ENCODE peak calls at places on chromosomes 12 and 14, in four cellular contexts. R is mucosa of descending colon, Z is right lobe of liver, W is tibial nerve. M is an unnamed sample.

GRCh38 chr12:121801601-121802484 is 2.0 kb upstream of the SETD1B start:
- DNase-seq in R (no peak), Z (peak; percentile 16), W (peak; percentile 18), M (no peak)

GRCh38 chr12:7748774-7749296 is 1.7 kb upstream of the CLEC4C start:
- DNase-seq in R (no peak), Z (no peak), W (no peak), M (no peak)

GRCh38 chr12:45234134-45234865 is 18.4 kb downstream of the ANO6 start:
- DNase-seq in R (no peak), Z (no peak), W (peak; percentile 25), M (no peak)

GRCh38 chr12:78359530-78359929 is 505.0 kb upstream of the SYT1 start:
- DNase-seq in R (no peak), Z (no peak), W (no peak), M (no peak)

GRCh38 chr14:56282179-56282578 is 164.0 kb downstream of the PELI2 start:
- DNase-seq in R (no peak), Z (no peak), W (no peak), M (no peak)

GRCh38 chr14:51855234-51855633 is 5.2 kb upstream of the GNG2 start:
- DNase-seq in R (no peak), Z (no peak), W (no peak), M (no peak)

GRCh38 chr12:123041042-123041531 is 60.6 kb downstream of the ARL6IP4 start:
- DNase-seq in R (no peak), Z (no peak), W (no peak), M (no peak)

GRCh38 chr14:51869426-51870113 is 9.2 kb downstream of the GNG2 start:
- DNase-seq in R (no peak), Z (no peak), W (no peak), M (peak; percentile 20)

GRCh38 chr12:109445224-109445623 is 31.9 kb downstream of the KCTD10 start:
- DNase-seq in R (no peak), Z (no peak), W (no peak), M (no peak)

GRCh38 chr12:1474059-1474537 is 120.3 kb downstream of the FBXL14 start:
- DNase-seq in R (no peak), Z (no peak), W (no peak), M (no peak)

GRCh38 chr14:101834387-101835165 is 73.1 kb downstream of the PPP2R5C start:
- DNase-seq in R (no peak), Z (no peak), W (no peak), M (no peak)

GRCh38 chr12:38850463-38850862 is 54.9 kb downstream of the CPNE8 start:
- DNase-seq in R (no peak), Z (no peak), W (no peak), M (no peak)

DNA sequence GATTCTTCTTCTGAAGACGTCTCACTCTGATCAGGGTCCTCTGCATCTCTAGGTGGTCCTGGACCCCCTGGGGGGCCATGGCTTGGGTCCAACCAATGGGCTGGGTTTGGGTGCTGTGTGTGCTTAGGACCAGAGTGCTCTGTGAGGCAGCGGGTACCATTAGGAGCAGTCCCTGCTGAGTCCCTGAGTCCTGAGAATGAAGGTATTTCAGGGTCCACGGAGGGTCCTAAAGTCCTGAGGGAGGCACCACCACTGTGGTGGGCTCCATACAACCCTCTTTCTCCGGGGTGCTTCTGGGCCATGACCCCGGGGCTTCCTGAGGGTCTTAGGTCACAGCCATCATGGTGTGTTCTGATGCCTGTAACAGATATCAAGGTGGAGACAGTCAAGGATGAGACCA is 1.0 kb downstream of the DNAJC14 start:
- DNase-seq in R (no peak), Z (no peak), W (no peak), M (no peak)
- H3K4me1 ChIP-seq in R (peaks cover 29% of the 10 kb centered on the region), Z (no peaks in the 10 kb centered on the region), W (peaks cover 51% of the 10 kb centered on the region), M (peaks cover 27% of the 10 kb centered on the region)

DNA sequence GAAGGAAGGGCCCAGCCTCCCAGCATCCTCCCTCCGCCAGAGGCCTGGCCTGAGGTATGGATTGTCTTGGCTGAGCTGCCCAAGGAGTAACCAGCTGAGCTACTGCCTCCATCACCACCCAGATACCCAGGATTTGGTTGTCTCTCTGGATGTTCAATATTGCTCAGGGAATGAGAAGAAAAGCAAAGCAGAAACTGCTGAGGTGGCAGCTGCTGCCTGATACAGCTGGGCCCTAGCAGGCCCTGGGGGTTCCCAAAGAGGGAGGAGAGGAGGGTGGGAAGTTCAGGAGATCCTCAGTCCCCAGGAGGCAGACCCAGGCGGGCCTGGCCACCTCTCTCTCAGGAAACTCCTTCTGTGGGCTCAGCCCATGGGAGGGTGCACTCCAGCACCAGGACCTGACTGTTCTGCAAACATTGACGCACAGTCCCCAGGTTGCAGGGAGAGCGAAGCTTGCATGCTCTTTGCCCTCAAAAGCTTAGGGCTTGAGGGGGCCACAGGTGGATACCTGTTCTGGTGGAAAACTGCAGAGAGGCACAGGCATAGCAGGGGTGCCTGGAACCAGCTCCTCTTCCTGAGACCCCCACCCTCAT is 29.6 kb downstream of the IRF2BPL start:
- DNase-seq in R (no peak), Z (no peak), W (no peak), M (no peak)
- H3K4me1 ChIP-seq in R (peaks cover 9% of the 10 kb centered on the region), Z (no peaks in the 10 kb centered on the region), W (no peaks in the 10 kb centered on the region), M (no peaks in the 10 kb centered on the region)

GRCh38 chr12:68370667-68371066 is 38.5 kb upstream of the MDM1 start:
- DNase-seq in R (no peak), Z (no peak), W (no peak), M (no peak)

GRCh38 chr12:68367903-68368302 is 35.7 kb upstream of the MDM1 start:
- DNase-seq in R (no peak), Z (no peak), W (no peak), M (no peak)

GRCh38 chr12:68367136-68367535 is 35.0 kb upstream of the MDM1 start:
- DNase-seq in R (no peak), Z (no peak), W (no peak), M (no peak)

GRCh38 chr12:68368332-68368731 is 36.2 kb upstream of the MDM1 start:
- DNase-seq in R (no peak), Z (no peak), W (no peak), M (no peak)

GRCh38 chr12:68370006-68370590 is 37.9 kb upstream of the MDM1 start:
- DNase-seq in R (no peak), Z (no peak), W (no peak), M (no peak)
- H3K4me1 ChIP-seq in R (peaks cover 7% of the 10 kb centered on the region), Z (no peaks in the 10 kb centered on the region), W (peaks cover 8% of the 10 kb centered on the region), M (peaks cover 47% of the 10 kb centered on the region)

DNA sequence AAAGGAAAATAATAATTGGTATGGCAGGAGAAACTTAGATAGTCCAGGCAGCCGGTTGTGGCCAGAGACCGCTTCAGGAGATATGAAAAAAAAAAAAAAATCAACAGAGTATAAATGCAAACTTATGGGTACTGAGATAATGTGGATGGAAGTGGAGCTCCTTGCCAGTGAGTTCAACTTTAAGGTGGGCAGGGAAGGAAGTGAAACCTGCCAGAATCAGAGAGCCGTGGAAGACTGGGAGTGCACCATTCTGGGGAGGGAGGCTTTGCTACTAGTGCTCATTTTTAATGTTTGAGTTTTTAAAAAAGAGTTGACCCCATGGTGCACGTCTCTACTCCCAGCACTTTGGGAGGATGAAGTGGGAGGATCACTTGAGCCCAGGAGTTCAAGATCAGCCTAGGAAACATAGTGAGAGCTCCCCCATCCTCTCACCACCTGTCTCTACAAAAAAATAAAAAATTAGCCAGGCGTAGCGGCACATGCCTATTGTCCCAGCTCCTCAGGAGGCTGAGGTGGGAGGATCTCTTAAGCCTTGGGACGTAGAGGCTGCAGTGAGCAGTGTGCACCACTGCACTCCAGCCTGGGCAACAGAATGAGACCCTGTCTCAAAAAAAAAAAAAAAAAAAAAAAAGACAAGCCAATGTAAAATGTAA is 34.2 kb upstream of the METAP2 start:
- DNase-seq in R (no peak), Z (no peak), W (no peak), M (no peak)
- H3K4me1 ChIP-seq in R (no peaks in the 10 kb centered on the region), Z (no peaks in the 10 kb centered on the region), W (no peaks in the 10 kb centered on the region), M (no peaks in the 10 kb centered on the region)

GRCh38 chr14:75319021-75319420 is 40.4 kb downstream of the FOS start:
- DNase-seq in R (no peak), Z (no peak), W (no peak), M (no peak)

GRCh38 chr14:75310295-75311059 is 31.8 kb downstream of the FOS start:
- DNase-seq in R (peak; percentile 85), Z (peak; percentile 42), W (peak; percentile 69), M (no peak)

GRCh38 chr14:75318353-75318752 is 39.7 kb downstream of the FOS start:
- DNase-seq in R (no peak), Z (no peak), W (no peak), M (no peak)

GRCh38 chr14:75317148-75317547 is 38.5 kb downstream of the FOS start:
- DNase-seq in R (no peak), Z (no peak), W (no peak), M (no peak)

GRCh38 chr14:75315143-75315542 is 36.5 kb downstream of the FOS start:
- DNase-seq in R (no peak), Z (no peak), W (no peak), M (no peak)
- H3K4me1 ChIP-seq in R (peaks cover 10% of the 10 kb centered on the region), Z (no peaks in the 10 kb centered on the region), W (no peaks in the 10 kb centered on the region), M (no peaks in the 10 kb centered on the region)

GRCh38 chr12:46659844-46660243 is 166.0 kb downstream of the SLC38A4 start:
- DNase-seq in R (no peak), Z (no peak), W (no peak), M (no peak)

GRCh38 chr12:46660276-46660675 is 165.5 kb downstream of the SLC38A4 start:
- DNase-seq in R (no peak), Z (no peak), W (no peak), M (no peak)

GRCh38 chr12:46663297-46663696 is 162.5 kb downstream of the SLC38A4 start:
- DNase-seq in R (no peak), Z (no peak), W (no peak), M (no peak)

GRCh38 chr12:46660719-46661118 is 165.1 kb downstream of the SLC38A4 start:
- DNase-seq in R (no peak), Z (no peak), W (no peak), M (no peak)

GRCh38 chr12:46661161-46661845 is 164.5 kb downstream of the SLC38A4 start:
- DNase-seq in R (no peak), Z (no peak), W (peak; percentile 73), M (no peak)
- H3K4me1 ChIP-seq in R (no peaks in the 10 kb centered on the region), Z (no peaks in the 10 kb centered on the region), W (peaks cover 20% of the 10 kb centered on the region), M (no peaks in the 10 kb centered on the region)

GRCh38 chr12:54419088-54419887 is at the start of gene ITGA5:
- DNase-seq in R (peak; percentile 82), Z (peak; percentile 89), W (peak; percentile 73), M (peak; percentile 43)

GRCh38 chr12:54417712-54418440 is 1.2 kb downstream of the ITGA5 start:
- DNase-seq in R (no peak), Z (peak; percentile 58), W (no peak), M (peak; percentile 28)

GRCh38 chr12:54416908-54417603 is 2.0 kb downstream of the ITGA5 start:
- DNase-seq in R (no peak), Z (no peak), W (no peak), M (no peak)

GRCh38 chr12:54420766-54421144 is 1.7 kb upstream of the ITGA5 start:
- DNase-seq in R (no peak), Z (no peak), W (peak; percentile 61), M (no peak)

DNA sequence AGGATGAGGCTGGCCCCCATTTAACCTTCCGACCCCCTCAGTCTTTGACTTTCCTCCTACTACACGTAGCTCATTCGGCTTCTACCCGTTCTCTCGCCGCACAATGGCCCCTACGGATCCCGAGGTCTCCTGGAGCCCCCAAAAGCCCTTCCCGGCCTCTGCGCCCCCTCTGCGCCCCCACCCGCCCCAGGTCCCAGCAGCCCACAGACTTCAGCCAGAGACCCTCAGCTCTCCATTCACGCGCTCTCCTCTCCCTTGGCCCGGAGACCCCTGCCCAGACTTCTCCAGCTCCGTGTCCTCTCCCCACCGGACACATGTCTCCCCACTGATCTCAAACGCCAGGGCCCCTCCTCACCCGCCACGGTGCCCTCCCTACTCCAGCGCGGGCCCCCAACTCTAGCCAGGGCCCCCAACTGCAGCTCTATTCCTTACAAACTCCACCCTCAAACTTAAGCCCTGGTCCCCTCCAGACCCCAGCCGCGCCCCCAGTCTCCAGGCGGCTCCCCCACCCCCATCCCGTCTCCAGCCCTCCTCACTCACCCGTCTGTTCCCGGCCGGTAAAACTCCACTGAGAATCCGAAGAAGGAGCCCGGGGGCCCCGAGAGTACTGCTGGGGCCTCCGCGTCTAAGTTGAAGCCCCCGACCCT is 502 bp downstream of the ITGA5 start:
- DNase-seq in R (no peak), Z (no peak), W (no peak), M (no peak)
- H3K4me1 ChIP-seq in R (no peaks in the 10 kb centered on the region), Z (no peaks in the 10 kb centered on the region), W (peaks cover 39% of the 10 kb centered on the region), M (peaks cover 45% of the 10 kb centered on the region)